ENCODE peak calls at places on chromosomes 3 and 15, in four cellular contexts. One of them, this sample, is unnamed.

GRCh38 chr3:87397210-87397609 is 120.8 kb upstream of the POU1F1 start:
- DNase-seq in A549: no peak
- DNase-seq in psoas muscle: no peak
- DNase-seq in glutamatergic neuron: no peak
- DNase-seq in this sample: no peak

GRCh38 chr3:58429657-58430056 is 4.0 kb downstream of the PDHB start:
- DNase-seq in A549: no peak
- DNase-seq in psoas muscle: no peak
- DNase-seq in glutamatergic neuron: no peak
- DNase-seq in this sample: no peak

GRCh38 chr15:29129903-29130302 is 139.7 kb downstream of the NSMCE3 start:
- DNase-seq in A549: no peak
- DNase-seq in psoas muscle: no peak
- DNase-seq in glutamatergic neuron: peak
- DNase-seq in this sample: no peak

GRCh38 chr15:28098766-28099554 is at the start of gene OCA2:
- DNase-seq in A549: peak
- DNase-seq in psoas muscle: peak
- DNase-seq in glutamatergic neuron: peak
- DNase-seq in this sample: peak

GRCh38 chr3:12545473-12545791 is at the start of gene MKRN2OS:
- DNase-seq in A549: no peak
- DNase-seq in psoas muscle: no peak
- DNase-seq in glutamatergic neuron: no peak
- DNase-seq in this sample: no peak

GRCh38 chr3:48826451-48826850 is 21.2 kb downstream of the PRKAR2A start:
- DNase-seq in A549: no peak
- DNase-seq in psoas muscle: no peak
- DNase-seq in glutamatergic neuron: no peak
- DNase-seq in this sample: no peak

GRCh38 chr15:53976844-53977392 is 1.3 kb upstream of the UNC13C start:
- DNase-seq in A549: no peak
- DNase-seq in psoas muscle: peak
- DNase-seq in glutamatergic neuron: peak
- DNase-seq in this sample: peak

GRCh38 chr3:152586974-152587373 is 248.0 kb upstream of the P2RY1 start:
- DNase-seq in A549: no peak
- DNase-seq in psoas muscle: no peak
- DNase-seq in glutamatergic neuron: no peak
- DNase-seq in this sample: no peak

GRCh38 chr15:48202068-48202467 is 4.0 kb upstream of the SLC12A1 start:
- DNase-seq in A549: no peak
- DNase-seq in psoas muscle: no peak
- DNase-seq in glutamatergic neuron: no peak
- DNase-seq in this sample: no peak

GRCh38 chr3:196179380-196180308 is 31.6 kb downstream of the ZDHHC19 start:
- DNase-seq in A549: no peak
- DNase-seq in psoas muscle: peak
- DNase-seq in glutamatergic neuron: no peak
- DNase-seq in this sample: peak

GRCh38 chr3:178623666-178624255 is 87.5 kb downstream of the KCNMB2 start:
- DNase-seq in A549: no peak
- DNase-seq in psoas muscle: no peak
- DNase-seq in glutamatergic neuron: no peak
- DNase-seq in this sample: no peak